ENCODE peak calls at places on chromosome 18, in eight cellular contexts. One of them, this sample, is unnamed.

GRCh38 chr18:32018331-32019250 is at the start of gene RNF125:
- ATAC-seq in RWPE2: peak; percentile 92
- ATAC-seq in foreskin keratinocyte: peak; percentile 93
- ATAC-seq in lower lobe of right lung: peak; percentile 96
- ATAC-seq in activated naive CD8-positive, alpha-beta T cell treated with anti-CD3 and anti-CD28 coated beads, Interleukin-2, amount 50 U/mL, for 24 hours: peak; percentile 85
- ATAC-seq in Right ventricle myocardium inferior: peak; percentile 94
- ATAC-seq in T-helper 17 cell: peak; percentile 81
- ATAC-seq in left cardiac atrium: peak; percentile 92
- ATAC-seq in this sample: peak; percentile 92

GRCh38 chr18:6747646-6748045 is 18.1 kb downstream of the ARHGAP28 start:
- ATAC-seq in RWPE2: peak; percentile 97
- ATAC-seq in foreskin keratinocyte: peak; percentile 63
- ATAC-seq in lower lobe of right lung: no peak
- ATAC-seq in activated naive CD8-positive, alpha-beta T cell treated with anti-CD3 and anti-CD28 coated beads, Interleukin-2, amount 50 U/mL, for 24 hours: no peak
- ATAC-seq in Right ventricle myocardium inferior: no peak
- ATAC-seq in T-helper 17 cell: no peak
- ATAC-seq in left cardiac atrium: no peak
- ATAC-seq in this sample: peak; percentile 98

GRCh38 chr18:77162580-77162979 is 30.0 kb upstream of the MBP start:
- ATAC-seq in RWPE2: peak; percentile 34
- ATAC-seq in foreskin keratinocyte: peak; percentile 61
- ATAC-seq in lower lobe of right lung: no peak
- ATAC-seq in activated naive CD8-positive, alpha-beta T cell treated with anti-CD3 and anti-CD28 coated beads, Interleukin-2, amount 50 U/mL, for 24 hours: no peak
- ATAC-seq in Right ventricle myocardium inferior: no peak
- ATAC-seq in T-helper 17 cell: no peak
- ATAC-seq in left cardiac atrium: no peak
- ATAC-seq in this sample: no peak

GRCh38 chr18:67043276-67043675 is 439.4 kb upstream of the CDH19 start:
- ATAC-seq in RWPE2: no peak
- ATAC-seq in foreskin keratinocyte: no peak
- ATAC-seq in lower lobe of right lung: peak; percentile 11
- ATAC-seq in activated naive CD8-positive, alpha-beta T cell treated with anti-CD3 and anti-CD28 coated beads, Interleukin-2, amount 50 U/mL, for 24 hours: no peak
- ATAC-seq in Right ventricle myocardium inferior: no peak
- ATAC-seq in T-helper 17 cell: no peak
- ATAC-seq in left cardiac atrium: no peak
- ATAC-seq in this sample: no peak

GRCh38 chr18:12645751-12646203 is 12.1 kb downstream of the SPIRE1 start:
- ATAC-seq in RWPE2: no peak
- ATAC-seq in foreskin keratinocyte: peak; percentile 64
- ATAC-seq in lower lobe of right lung: peak; percentile 96
- ATAC-seq in activated naive CD8-positive, alpha-beta T cell treated with anti-CD3 and anti-CD28 coated beads, Interleukin-2, amount 50 U/mL, for 24 hours: no peak
- ATAC-seq in Right ventricle myocardium inferior: peak; percentile 92
- ATAC-seq in T-helper 17 cell: no peak
- ATAC-seq in left cardiac atrium: peak; percentile 92
- ATAC-seq in this sample: no peak

GRCh38 chr18:56910237-56910636 is 236.7 kb upstream of the BOD1L2 start:
- ATAC-seq in RWPE2: no peak
- ATAC-seq in foreskin keratinocyte: no peak
- ATAC-seq in lower lobe of right lung: no peak
- ATAC-seq in activated naive CD8-positive, alpha-beta T cell treated with anti-CD3 and anti-CD28 coated beads, Interleukin-2, amount 50 U/mL, for 24 hours: no peak
- ATAC-seq in Right ventricle myocardium inferior: no peak
- ATAC-seq in T-helper 17 cell: no peak
- ATAC-seq in left cardiac atrium: no peak
- ATAC-seq in this sample: no peak

GRCh38 chr18:3061581-3062416 is 48.9 kb upstream of the LPIN2 start:
- ATAC-seq in RWPE2: no peak
- ATAC-seq in foreskin keratinocyte: no peak
- ATAC-seq in lower lobe of right lung: no peak
- ATAC-seq in activated naive CD8-positive, alpha-beta T cell treated with anti-CD3 and anti-CD28 coated beads, Interleukin-2, amount 50 U/mL, for 24 hours: peak; percentile 94
- ATAC-seq in Right ventricle myocardium inferior: no peak
- ATAC-seq in T-helper 17 cell: peak; percentile 36
- ATAC-seq in left cardiac atrium: peak; percentile 27
- ATAC-seq in this sample: no peak

GRCh38 chr18:48958951-48959350 is 8.2 kb upstream of the SMAD7 start:
- ATAC-seq in RWPE2: no peak
- ATAC-seq in foreskin keratinocyte: no peak
- ATAC-seq in lower lobe of right lung: no peak
- ATAC-seq in activated naive CD8-positive, alpha-beta T cell treated with anti-CD3 and anti-CD28 coated beads, Interleukin-2, amount 50 U/mL, for 24 hours: no peak
- ATAC-seq in Right ventricle myocardium inferior: no peak
- ATAC-seq in T-helper 17 cell: no peak
- ATAC-seq in left cardiac atrium: no peak
- ATAC-seq in this sample: no peak

GRCh38 chr18:48878471-48878870 is 72.3 kb downstream of the SMAD7 start:
- ATAC-seq in RWPE2: no peak
- ATAC-seq in foreskin keratinocyte: no peak
- ATAC-seq in lower lobe of right lung: peak; percentile 64
- ATAC-seq in activated naive CD8-positive, alpha-beta T cell treated with anti-CD3 and anti-CD28 coated beads, Interleukin-2, amount 50 U/mL, for 24 hours: no peak
- ATAC-seq in Right ventricle myocardium inferior: peak; percentile 21
- ATAC-seq in T-helper 17 cell: no peak
- ATAC-seq in left cardiac atrium: peak; percentile 27
- ATAC-seq in this sample: no peak

GRCh38 chr18:69981948-69982347 is 34.3 kb upstream of the CD226 start:
- ATAC-seq in RWPE2: no peak
- ATAC-seq in foreskin keratinocyte: no peak
- ATAC-seq in lower lobe of right lung: no peak
- ATAC-seq in activated naive CD8-positive, alpha-beta T cell treated with anti-CD3 and anti-CD28 coated beads, Interleukin-2, amount 50 U/mL, for 24 hours: peak; percentile 70
- ATAC-seq in Right ventricle myocardium inferior: no peak
- ATAC-seq in T-helper 17 cell: no peak
- ATAC-seq in left cardiac atrium: no peak
- ATAC-seq in this sample: no peak

GRCh38 chr18:78130232-78131195 is 849.1 kb upstream of the SALL3 start:
- ATAC-seq in RWPE2: no peak
- ATAC-seq in foreskin keratinocyte: no peak
- ATAC-seq in lower lobe of right lung: no peak
- ATAC-seq in activated naive CD8-positive, alpha-beta T cell treated with anti-CD3 and anti-CD28 coated beads, Interleukin-2, amount 50 U/mL, for 24 hours: no peak
- ATAC-seq in Right ventricle myocardium inferior: no peak
- ATAC-seq in T-helper 17 cell: no peak
- ATAC-seq in left cardiac atrium: no peak
- ATAC-seq in this sample: no peak

GRCh38 chr18:24885266-24885665 is 424.8 kb downstream of the HRH4 start:
- ATAC-seq in RWPE2: no peak
- ATAC-seq in foreskin keratinocyte: no peak
- ATAC-seq in lower lobe of right lung: no peak
- ATAC-seq in activated naive CD8-positive, alpha-beta T cell treated with anti-CD3 and anti-CD28 coated beads, Interleukin-2, amount 50 U/mL, for 24 hours: no peak
- ATAC-seq in Right ventricle myocardium inferior: no peak
- ATAC-seq in T-helper 17 cell: no peak
- ATAC-seq in left cardiac atrium: no peak
- ATAC-seq in this sample: no peak

GRCh38 chr18:59735269-59735860 is 38.1 kb upstream of the CCBE1 start:
- ATAC-seq in RWPE2: no peak
- ATAC-seq in foreskin keratinocyte: no peak
- ATAC-seq in lower lobe of right lung: no peak
- ATAC-seq in activated naive CD8-positive, alpha-beta T cell treated with anti-CD3 and anti-CD28 coated beads, Interleukin-2, amount 50 U/mL, for 24 hours: no peak
- ATAC-seq in Right ventricle myocardium inferior: peak; percentile 93
- ATAC-seq in T-helper 17 cell: no peak
- ATAC-seq in left cardiac atrium: peak; percentile 75
- ATAC-seq in this sample: no peak

GRCh38 chr18:11112218-11112750 is 37.1 kb downstream of the PIEZO2 start:
- ATAC-seq in RWPE2: no peak
- ATAC-seq in foreskin keratinocyte: no peak
- ATAC-seq in lower lobe of right lung: no peak
- ATAC-seq in activated naive CD8-positive, alpha-beta T cell treated with anti-CD3 and anti-CD28 coated beads, Interleukin-2, amount 50 U/mL, for 24 hours: no peak
- ATAC-seq in Right ventricle myocardium inferior: no peak
- ATAC-seq in T-helper 17 cell: no peak
- ATAC-seq in left cardiac atrium: no peak
- ATAC-seq in this sample: no peak

GRCh38 chr18:10453261-10453884 is 1.1 kb upstream of the APCDD1 start:
- ATAC-seq in RWPE2: no peak
- ATAC-seq in foreskin keratinocyte: no peak
- ATAC-seq in lower lobe of right lung: no peak
- ATAC-seq in activated naive CD8-positive, alpha-beta T cell treated with anti-CD3 and anti-CD28 coated beads, Interleukin-2, amount 50 U/mL, for 24 hours: no peak
- ATAC-seq in Right ventricle myocardium inferior: peak; percentile 49
- ATAC-seq in T-helper 17 cell: no peak
- ATAC-seq in left cardiac atrium: peak; percentile 24
- ATAC-seq in this sample: no peak

GRCh38 chr18:53739700-53740099 is 484.8 kb downstream of the MBD2 start:
- ATAC-seq in RWPE2: no peak
- ATAC-seq in foreskin keratinocyte: no peak
- ATAC-seq in lower lobe of right lung: peak; percentile 73
- ATAC-seq in activated naive CD8-positive, alpha-beta T cell treated with anti-CD3 and anti-CD28 coated beads, Interleukin-2, amount 50 U/mL, for 24 hours: no peak
- ATAC-seq in Right ventricle myocardium inferior: no peak
- ATAC-seq in T-helper 17 cell: no peak
- ATAC-seq in left cardiac atrium: no peak
- ATAC-seq in this sample: no peak

GRCh38 chr18:33560686-33561370 is 17.2 kb upstream of the ASXL3 start:
- ATAC-seq in RWPE2: peak; percentile 92
- ATAC-seq in foreskin keratinocyte: peak; percentile 92
- ATAC-seq in lower lobe of right lung: no peak
- ATAC-seq in activated naive CD8-positive, alpha-beta T cell treated with anti-CD3 and anti-CD28 coated beads, Interleukin-2, amount 50 U/mL, for 24 hours: no peak
- ATAC-seq in Right ventricle myocardium inferior: no peak
- ATAC-seq in T-helper 17 cell: no peak
- ATAC-seq in left cardiac atrium: no peak
- ATAC-seq in this sample: peak; percentile 70

GRCh38 chr18:66872277-66872676 is 268.4 kb upstream of the CDH19 start:
- ATAC-seq in RWPE2: no peak
- ATAC-seq in foreskin keratinocyte: no peak
- ATAC-seq in lower lobe of right lung: no peak
- ATAC-seq in activated naive CD8-positive, alpha-beta T cell treated with anti-CD3 and anti-CD28 coated beads, Interleukin-2, amount 50 U/mL, for 24 hours: no peak
- ATAC-seq in Right ventricle myocardium inferior: no peak
- ATAC-seq in T-helper 17 cell: no peak
- ATAC-seq in left cardiac atrium: no peak
- ATAC-seq in this sample: peak; percentile 83

GRCh38 chr18:30358545-30358944 is 684.0 kb downstream of the DSC3 start:
- ATAC-seq in RWPE2: peak; percentile 94
- ATAC-seq in foreskin keratinocyte: peak; percentile 90
- ATAC-seq in lower lobe of right lung: no peak
- ATAC-seq in activated naive CD8-positive, alpha-beta T cell treated with anti-CD3 and anti-CD28 coated beads, Interleukin-2, amount 50 U/mL, for 24 hours: no peak
- ATAC-seq in Right ventricle myocardium inferior: no peak
- ATAC-seq in T-helper 17 cell: no peak
- ATAC-seq in left cardiac atrium: no peak
- ATAC-seq in this sample: no peak

GRCh38 chr18:79626905-79627749 is 52.5 kb upstream of the CTDP1 start:
- ATAC-seq in RWPE2: no peak
- ATAC-seq in foreskin keratinocyte: no peak
- ATAC-seq in lower lobe of right lung: no peak
- ATAC-seq in activated naive CD8-positive, alpha-beta T cell treated with anti-CD3 and anti-CD28 coated beads, Interleukin-2, amount 50 U/mL, for 24 hours: no peak
- ATAC-seq in Right ventricle myocardium inferior: no peak
- ATAC-seq in T-helper 17 cell: no peak
- ATAC-seq in left cardiac atrium: no peak
- ATAC-seq in this sample: no peak

GRCh38 chr18:54094474-54094873 is 130.0 kb downstream of the MBD2 start:
- ATAC-seq in RWPE2: no peak
- ATAC-seq in foreskin keratinocyte: no peak
- ATAC-seq in lower lobe of right lung: no peak
- ATAC-seq in activated naive CD8-positive, alpha-beta T cell treated with anti-CD3 and anti-CD28 coated beads, Interleukin-2, amount 50 U/mL, for 24 hours: no peak
- ATAC-seq in Right ventricle myocardium inferior: no peak
- ATAC-seq in T-helper 17 cell: no peak
- ATAC-seq in left cardiac atrium: no peak
- ATAC-seq in this sample: no peak

GRCh38 chr18:58695772-58696171 is 24.5 kb downstream of the MALT1 start:
- ATAC-seq in RWPE2: no peak
- ATAC-seq in foreskin keratinocyte: no peak
- ATAC-seq in lower lobe of right lung: no peak
- ATAC-seq in activated naive CD8-positive, alpha-beta T cell treated with anti-CD3 and anti-CD28 coated beads, Interleukin-2, amount 50 U/mL, for 24 hours: peak; percentile 93
- ATAC-seq in Right ventricle myocardium inferior: no peak
- ATAC-seq in T-helper 17 cell: no peak
- ATAC-seq in left cardiac atrium: no peak
- ATAC-seq in this sample: no peak

GRCh38 chr18:13222371-13223281 is 4.1 kb downstream of the LDLRAD4 start:
- ATAC-seq in RWPE2: peak; percentile 62
- ATAC-seq in foreskin keratinocyte: no peak
- ATAC-seq in lower lobe of right lung: peak; percentile 71
- ATAC-seq in activated naive CD8-positive, alpha-beta T cell treated with anti-CD3 and anti-CD28 coated beads, Interleukin-2, amount 50 U/mL, for 24 hours: no peak
- ATAC-seq in Right ventricle myocardium inferior: peak; percentile 66
- ATAC-seq in T-helper 17 cell: no peak
- ATAC-seq in left cardiac atrium: peak; percentile 39
- ATAC-seq in this sample: peak; percentile 88

GRCh38 chr18:36295880-36296301 is 1.6 kb upstream of the FHOD3 start:
- ATAC-seq in RWPE2: no peak
- ATAC-seq in foreskin keratinocyte: no peak
- ATAC-seq in lower lobe of right lung: no peak
- ATAC-seq in activated naive CD8-positive, alpha-beta T cell treated with anti-CD3 and anti-CD28 coated beads, Interleukin-2, amount 50 U/mL, for 24 hours: no peak
- ATAC-seq in Right ventricle myocardium inferior: no peak
- ATAC-seq in T-helper 17 cell: no peak
- ATAC-seq in left cardiac atrium: no peak
- ATAC-seq in this sample: no peak

This sample was measured in SK-N-SH treated with all-trans-retinoic acid at 6 μM for 48 hours.